ENCODE peak calls at places on chromosomes 1 and 21, in five cellular contexts. One of them, this sample, is unnamed.

GRCh38 chr1:1079408-1080121 is 5.5 kb upstream of the RNF223 start:
- DNase-seq in LoVo: peak; percentile 81
- DNase-seq in T-helper 9 cell: no peak
- DNase-seq in midbrain: no peak
- DNase-seq in A549: peak; percentile 92
- DNase-seq in this sample: no peak

GRCh38 chr1:228151170-228151513 is 1.4 kb downstream of the GJC2 start:
- DNase-seq in LoVo: no peak
- DNase-seq in T-helper 9 cell: no peak
- DNase-seq in midbrain: no peak
- DNase-seq in A549: no peak
- DNase-seq in this sample: no peak

GRCh38 chr1:151547119-151547899 is 7.2 kb downstream of the TUFT1 start:
- DNase-seq in LoVo: peak; percentile 89
- DNase-seq in T-helper 9 cell: no peak
- DNase-seq in midbrain: no peak
- DNase-seq in A549: peak; percentile 95
- DNase-seq in this sample: no peak

GRCh38 chr21:33264561-33264960 is 1.6 kb upstream of the IL10RB start:
- DNase-seq in LoVo: no peak
- DNase-seq in T-helper 9 cell: no peak
- DNase-seq in midbrain: no peak
- DNase-seq in A549: no peak
- DNase-seq in this sample: no peak

GRCh38 chr1:167551359-167551758 is 2.2 kb downstream of the CREG1 start:
- DNase-seq in LoVo: no peak
- DNase-seq in T-helper 9 cell: no peak
- DNase-seq in midbrain: no peak
- DNase-seq in A549: no peak
- DNase-seq in this sample: no peak

GRCh38 chr1:226625326-226625725 is 76.8 kb downstream of the STUM start:
- DNase-seq in LoVo: no peak
- DNase-seq in T-helper 9 cell: no peak
- DNase-seq in midbrain: no peak
- DNase-seq in A549: no peak
- DNase-seq in this sample: no peak

GRCh38 chr1:109084563-109085517 is 5.7 kb upstream of the TMEM167B start:
- DNase-seq in LoVo: no peak
- DNase-seq in T-helper 9 cell: no peak
- DNase-seq in midbrain: no peak
- DNase-seq in A549: no peak
- DNase-seq in this sample: no peak

GRCh38 chr1:101242331-101243050 is 5.7 kb downstream of the S1PR1 start:
- DNase-seq in LoVo: no peak
- DNase-seq in T-helper 9 cell: no peak
- DNase-seq in midbrain: no peak
- DNase-seq in A549: no peak
- DNase-seq in this sample: no peak

GRCh38 chr1:206586501-206587445 is 25.5 kb downstream of the EIF2D start:
- DNase-seq in LoVo: no peak
- DNase-seq in T-helper 9 cell: no peak
- DNase-seq in midbrain: no peak
- DNase-seq in A549: no peak
- DNase-seq in this sample: no peak

GRCh38 chr21:39156024-39156423 is 27.2 kb downstream of the PSMG1 start:
- DNase-seq in LoVo: no peak
- DNase-seq in T-helper 9 cell: no peak
- DNase-seq in midbrain: no peak
- DNase-seq in A549: no peak
- DNase-seq in this sample: no peak

GRCh38 chr1:43229831-43230780 is 39.7 kb upstream of the TMEM125 start:
- DNase-seq in LoVo: no peak
- DNase-seq in T-helper 9 cell: no peak
- DNase-seq in midbrain: no peak
- DNase-seq in A549: no peak
- DNase-seq in this sample: no peak

GRCh38 chr1:225426395-225427248 is 1.2 kb downstream of the LBR start:
- DNase-seq in LoVo: no peak
- DNase-seq in T-helper 9 cell: no peak
- DNase-seq in midbrain: peak; percentile 24
- DNase-seq in A549: peak; percentile 30
- DNase-seq in this sample: no peak

GRCh38 chr1:228372183-228373003 is 34.2 kb downstream of the TRIM11 start:
- DNase-seq in LoVo: no peak
- DNase-seq in T-helper 9 cell: no peak
- DNase-seq in midbrain: no peak
- DNase-seq in A549: no peak
- DNase-seq in this sample: no peak

GRCh38 chr21:34630536-34631143 is 15.7 kb upstream of the RCAN1 start:
- DNase-seq in LoVo: peak; percentile 71
- DNase-seq in T-helper 9 cell: no peak
- DNase-seq in midbrain: peak; percentile 82
- DNase-seq in A549: peak; percentile 40
- DNase-seq in this sample: no peak

GRCh38 chr1:40532062-40532389 is 589 bp downstream of the ZNF684 start:
- DNase-seq in LoVo: no peak
- DNase-seq in T-helper 9 cell: no peak
- DNase-seq in midbrain: no peak
- DNase-seq in A549: no peak
- DNase-seq in this sample: no peak

GRCh38 chr1:153506386-153506785 is 29.4 kb downstream of the S100A6 start:
- DNase-seq in LoVo: no peak
- DNase-seq in T-helper 9 cell: no peak
- DNase-seq in midbrain: no peak
- DNase-seq in A549: no peak
- DNase-seq in this sample: no peak

GRCh38 chr1:44263191-44263944 is 50.1 kb downstream of the DMAP1 start:
- DNase-seq in LoVo: no peak
- DNase-seq in T-helper 9 cell: no peak
- DNase-seq in midbrain: no peak
- DNase-seq in A549: no peak
- DNase-seq in this sample: no peak

GRCh38 chr1:94679336-94680007 is 137.9 kb upstream of the F3 start:
- DNase-seq in LoVo: no peak
- DNase-seq in T-helper 9 cell: no peak
- DNase-seq in midbrain: no peak
- DNase-seq in A549: no peak
- DNase-seq in this sample: no peak

GRCh38 chr21:45557611-45558043 is 15.4 kb upstream of the SLC19A1 start:
- DNase-seq in LoVo: no peak
- DNase-seq in T-helper 9 cell: no peak
- DNase-seq in midbrain: no peak
- DNase-seq in A549: no peak
- DNase-seq in this sample: no peak

GRCh38 chr1:226973371-226973897 is 33.3 kb downstream of the COQ8A start:
- DNase-seq in LoVo: no peak
- DNase-seq in T-helper 9 cell: no peak
- DNase-seq in midbrain: no peak
- DNase-seq in A549: no peak
- DNase-seq in this sample: no peak

This sample was measured in stimulated activated CD4-positive, alpha-beta T cell treated with anti-CD3 and anti-CD28 coated beads, Interleukin-15, amount 100 ng/mL, for 1 hour.